ENCODE peak calls at places on chromosome 10, in five cellular contexts. G, I, K, O and Z are unnamed samples.

GRCh38 chr10:86349474-86349873 is 17.1 kb downstream of the GRID1 start:
- DNase-seq in K (no peak), G (peak; percentile 21), O (no peak), I (no peak), Z (no peak)

GRCh38 chr10:102068216-102068615 is 3.1 kb downstream of the HPS6 start:
- DNase-seq in G (no peak), I (peak; percentile 38), O (peak; percentile 52), K (no peak), Z (peak; percentile 57)

GRCh38 chr10:97631098-97631497 is 2.2 kb downstream of the MORN4 start:
- DNase-seq in O (no peak), K (no peak), G (no peak), I (no peak), Z (no peak)

GRCh38 chr10:49362596-49363260 is 33.2 kb downstream of the DRGX start:
- DNase-seq in O (no peak), K (no peak), G (no peak), I (no peak), Z (no peak)

GRCh38 chr10:31315453-31315852 is 3.6 kb upstream of the ZEB1 start:
- DNase-seq in I (no peak), G (peak; percentile 90), O (no peak), K (no peak), Z (no peak)

GRCh38 chr10:84924131-84924530 is 595.7 kb downstream of the CCSER2 start:
- DNase-seq in O (no peak), G (no peak), K (no peak), I (no peak), Z (no peak)

GRCh38 chr10:131928248-131929095 is 27.7 kb downstream of the PPP2R2D start:
- DNase-seq in I (no peak), G (peak; percentile 30), K (no peak), O (no peak), Z (no peak)

GRCh38 chr10:23073527-23073926 is 21.9 kb upstream of the MSRB2 start:
- DNase-seq in K (no peak), O (no peak), G (no peak), I (no peak), Z (no peak)

GRCh38 chr10:131891196-131891928 is 9.4 kb upstream of the PPP2R2D start:
- DNase-seq in K (no peak), I (no peak), O (no peak), G (no peak), Z (no peak)

GRCh38 chr10:68332259-68333057 is at the start of gene PBLD:
- DNase-seq in I (peak; percentile 73), K (peak; percentile 58), G (peak; percentile 83), O (peak; percentile 75), Z (peak; percentile 79)

GRCh38 chr10:121002586-121003205 is 151.5 kb downstream of the WDR11 start:
- DNase-seq in K (no peak), O (no peak), G (no peak), I (no peak), Z (no peak)

GRCh38 chr10:84429926-84430520 is 101.6 kb downstream of the CCSER2 start:
- DNase-seq in K (peak; percentile 56), I (no peak), G (peak; percentile 73), O (peak; percentile 54), Z (peak; percentile 60)

GRCh38 chr10:36534471-36535002 is 590.9 kb upstream of the ANKRD30A start:
- DNase-seq in G (peak; percentile 82), K (peak; percentile 62), I (no peak), O (no peak), Z (no peak)

GRCh38 chr10:55793024-55793423 is 568.0 kb downstream of the ZWINT start:
- DNase-seq in I (no peak), O (no peak), G (no peak), K (no peak), Z (no peak)

GRCh38 chr10:27742926-27743735 is 2.5 kb downstream of the MKX start:
- DNase-seq in G (peak; percentile 12), K (no peak), I (peak; percentile 42), O (peak; percentile 72), Z (peak; percentile 21)

GRCh38 chr10:114328278-114328812 is 76.0 kb downstream of the AFAP1L2 start:
- DNase-seq in O (no peak), K (no peak), G (no peak), I (no peak), Z (peak; percentile 59)

GRCh38 chr10:44382131-44382858 is 2.6 kb downstream of the CXCL12 start:
- DNase-seq in G (no peak), I (peak; percentile 28), O (no peak), K (no peak), Z (no peak)

GRCh38 chr10:79336739-79337138 is 10.5 kb upstream of the PPIF start:
- DNase-seq in I (no peak), G (no peak), O (no peak), K (no peak), Z (no peak)

GRCh38 chr10:58264780-58265179 is 2.9 kb downstream of the IPMK start:
- DNase-seq in K (no peak), O (no peak), I (no peak), G (peak; percentile 51), Z (no peak)

GRCh38 chr10:123778719-123779118 is 112.6 kb downstream of the GPR26 start:
- DNase-seq in G (no peak), O (no peak), K (no peak), I (no peak), Z (no peak)

GRCh38 chr10:48523820-48524758 is 80.8 kb downstream of the ARHGAP22 start:
- DNase-seq in O (peak; percentile 37), K (no peak), I (no peak), G (no peak), Z (no peak)

GRCh38 chr10:63773962-63774361 is 252.8 kb downstream of the REEP3 start:
- DNase-seq in O (no peak), G (no peak), K (no peak), I (no peak), Z (no peak)

GRCh38 chr10:44206127-44206818 is 178.6 kb downstream of the CXCL12 start:
- DNase-seq in O (no peak), G (no peak), K (no peak), I (no peak), Z (no peak)

GRCh38 chr10:4829954-4830353 is 3.9 kb downstream of the AKR1E2 start:
- DNase-seq in G (no peak), I (no peak), O (no peak), K (no peak), Z (no peak)

GRCh38 chr10:18178862-18179483 is 38.7 kb downstream of the CACNB2 start:
- DNase-seq in G (no peak), I (no peak), O (no peak), K (no peak), Z (no peak)

GRCh38 chr10:119680668-119681070 is 29.5 kb downstream of the BAG3 start:
- DNase-seq in K (no peak), O (no peak), G (peak; percentile 60), I (no peak), Z (peak; percentile 50)

GRCh38 chr10:61284222-61284890 is 168.8 kb downstream of the TMEM26 start:
- DNase-seq in K (no peak), O (no peak), G (peak; percentile 83), I (no peak), Z (no peak)

GRCh38 chr10:50552308-50552707 is 71.4 kb downstream of the SGMS1 start:
- DNase-seq in I (no peak), G (no peak), K (no peak), O (no peak), Z (no peak)

GRCh38 chr10:11727563-11727962 is 14.6 kb upstream of the ECHDC3 start:
- DNase-seq in K (no peak), G (no peak), O (no peak), I (no peak), Z (no peak)

GRCh38 chr10:30392564-30392990 is 41.4 kb upstream of the MAP3K8 start:
- DNase-seq in I (peak; percentile 70), O (peak; percentile 71), K (peak; percentile 60), G (peak; percentile 61), Z (peak; percentile 73)

GRCh38 chr10:18312385-18313145 is 172.3 kb downstream of the CACNB2 start:
- DNase-seq in K (no peak), G (no peak), I (no peak), O (peak; percentile 52), Z (peak; percentile 19)

GRCh38 chr10:117241541-117242462 is 888 bp downstream of the SLC18A2 start:
- DNase-seq in G (no peak), K (no peak), I (no peak), O (no peak), Z (no peak)

GRCh38 chr10:114029655-114030054 is 14.0 kb upstream of the ADRB1 start:
- DNase-seq in O (no peak), G (no peak), K (no peak), I (no peak), Z (no peak)

DNA sequence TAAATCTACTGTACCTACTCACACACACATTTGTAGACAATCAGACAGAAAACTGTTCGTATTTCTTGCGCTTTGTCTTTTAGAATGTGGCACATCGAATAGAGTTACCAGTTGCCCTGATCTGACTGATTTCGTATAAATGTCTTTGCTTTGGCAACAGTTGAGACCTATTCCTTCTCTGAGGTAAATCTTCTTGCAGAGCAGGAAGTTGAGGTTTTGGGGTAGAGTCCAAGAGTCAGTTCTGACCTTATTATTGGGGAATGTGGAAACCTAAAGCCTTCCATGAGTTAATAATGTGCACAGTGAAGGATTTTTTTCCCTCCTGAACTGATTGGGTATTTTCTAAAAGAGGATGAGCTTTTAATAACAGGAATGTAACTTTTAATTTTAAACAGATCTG is 135.3 kb downstream of the KIAA1217 start:
- DNase-seq in K (no peak), G (no peak), O (no peak), I (no peak), Z (no peak)
- H3K27ac ChIP-seq in K (no peak overlapping the region), G (no peak overlapping the region), O (no peak overlapping the region), I (no peak overlapping the region), Z (peak overlapping the region; percentile 46)

GRCh38 chr10:35353399-35353798 is 17.1 kb downstream of the CCNY start:
- DNase-seq in K (no peak), O (no peak), G (no peak), I (no peak), Z (no peak)

GRCh38 chr10:35355971-35356724 is 19.8 kb downstream of the CCNY start:
- DNase-seq in I (no peak), K (no peak), G (no peak), O (no peak), Z (no peak)

GRCh38 chr10:35352508-35352907 is 16.2 kb downstream of the CCNY start:
- DNase-seq in O (no peak), G (no peak), I (no peak), K (peak; percentile 64), Z (no peak)

GRCh38 chr10:35352097-35352496 is 15.8 kb downstream of the CCNY start:
- DNase-seq in O (no peak), I (no peak), G (no peak), K (no peak), Z (no peak)

DNA sequence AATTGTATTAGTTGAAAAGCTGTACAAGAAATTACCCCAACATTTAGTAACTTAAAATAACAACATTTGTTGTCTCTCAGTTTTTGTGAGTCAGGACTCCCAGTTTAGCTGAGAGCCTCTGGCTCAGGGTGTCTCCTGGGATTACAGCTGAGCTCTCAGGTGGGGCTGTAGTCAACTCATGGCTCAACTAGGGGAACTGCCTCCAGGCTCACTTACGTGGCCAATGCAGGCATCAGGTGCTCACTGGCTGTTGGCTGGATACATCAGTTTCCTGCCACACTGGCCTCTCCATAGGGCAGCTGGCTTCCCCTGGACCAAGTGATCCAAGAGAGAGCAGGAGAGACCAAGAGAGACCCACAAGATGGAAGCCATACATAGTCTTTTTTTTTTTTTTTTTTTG is 17.5 kb downstream of the CCNY start:
- DNase-seq in I (no peak), O (no peak), K (no peak), G (no peak), Z (no peak)
- H3K4me1 ChIP-seq in I (no peaks in the 10 kb centered on the region), O (peaks cover 23% of the 10 kb centered on the region), K (no peaks in the 10 kb centered on the region), G (no peaks in the 10 kb centered on the region), Z (peaks cover 86% of the 10 kb centered on the region)

GRCh38 chr10:104253576-104254410 is 899 bp upstream of the GSTO1 start:
- DNase-seq in I (no peak), O (no peak), K (no peak), G (no peak), Z (no peak)
- TF ChIP-seq CTCF in I (no peak), O (no peak), K (no peak), G (no peak), Z (no peak)

GRCh38 chr10:93463723-93464511 is 18.2 kb downstream of the MYOF start:
- DNase-seq in O (peak; percentile 60), K (no peak), G (peak; percentile 41), I (peak; percentile 52), Z (no peak)
- H3K27ac ChIP-seq in O (no peak overlapping the region), K (peak overlapping the region; percentile 70), G (peak overlapping the region; percentile 89), I (peak overlapping the region; percentile 91), Z (peak overlapping the region; percentile 87)